ENCODE peak calls at places on chromosomes 7 and 10, in five cellular contexts. I, G, J, W and N are unnamed samples.

GRCh38 chr7:105497016-105497415 is 25.1 kb downstream of the PUS7 start:
- DNase-seq in I (no peak), G (no peak), J (no peak), W (no peak), N (no peak)

GRCh38 chr7:73526892-73527821 is 5.1 kb upstream of the BAZ1B start:
- DNase-seq in I (no peak), G (no peak), J (no peak), W (no peak), N (no peak)

GRCh38 chr10:49310460-49310859 is 11.5 kb downstream of the C10orf71 start:
- DNase-seq in I (no peak), G (no peak), J (no peak), W (no peak), N (no peak)

GRCh38 chr10:132470306-132471124 is 67.1 kb upstream of the INPP5A start:
- DNase-seq in I (no peak), G (no peak), J (no peak), W (no peak), N (no peak)

GRCh38 chr10:71766717-71767419 is 6.5 kb downstream of the VSIR start:
- DNase-seq in I (peak), G (peak), J (peak), W (peak), N (peak)

GRCh38 chr10:20958225-20958624 is 61.1 kb upstream of the NEBL start:
- DNase-seq in I (no peak), G (no peak), J (no peak), W (no peak), N (no peak)

GRCh38 chr7:22667562-22668239 is 59.3 kb upstream of the IL6 start:
- DNase-seq in I (peak), G (no peak), J (peak), W (peak), N (peak)

GRCh38 chr10:14474656-14475055 is 143.9 kb upstream of the FRMD4A start:
- DNase-seq in I (peak), G (no peak), J (no peak), W (no peak), N (no peak)

GRCh38 chr10:99341860-99342517 is 12.8 kb downstream of the CNNM1 start:
- DNase-seq in I (peak), G (no peak), J (no peak), W (peak), N (no peak)

GRCh38 chr7:140923358-140924006 is 1.2 kb downstream of the BRAF start:
- DNase-seq in I (no peak), G (no peak), J (no peak), W (peak), N (peak)

GRCh38 chr7:55411844-55412243 is 46.7 kb downstream of the LANCL2 start:
- DNase-seq in I (no peak), G (peak), J (no peak), W (no peak), N (no peak)

GRCh38 chr7:2802504-2803341 is 41.4 kb downstream of the GNA12 start:
- DNase-seq in I (peak), G (no peak), J (no peak), W (peak), N (peak)

GRCh38 chr10:12357525-12358151 is 8.3 kb downstream of the CAMK1D start:
- DNase-seq in I (no peak), G (peak), J (no peak), W (no peak), N (no peak)

GRCh38 chr10:123393170-123393569 is 239.0 kb downstream of the BUB3 start:
- DNase-seq in I (no peak), G (no peak), J (no peak), W (no peak), N (no peak)
- TF ChIP-seq CTCF in I (no peak), G (no peak), J (no peak), W (no peak), N (no peak)

DNA sequence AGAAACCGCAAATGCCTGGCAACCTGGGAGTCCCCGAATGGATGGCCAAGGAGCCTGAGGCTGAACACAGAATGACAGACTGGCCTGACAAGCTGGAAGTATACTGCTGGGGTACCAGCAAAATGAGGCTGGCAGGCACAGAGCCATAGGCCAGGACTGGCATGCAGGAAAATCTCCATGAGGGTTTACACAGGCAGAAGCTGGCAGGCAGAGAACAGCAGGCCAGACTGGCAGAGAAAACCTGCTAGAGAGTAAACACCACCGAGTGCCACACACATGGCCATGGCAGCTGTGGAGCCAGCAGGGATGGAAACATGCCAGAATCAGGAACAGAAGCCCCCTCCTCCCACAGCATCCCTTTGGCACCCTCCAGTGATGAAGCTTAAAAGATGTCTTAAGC is 63.4 kb downstream of the CRPPA start:
- DNase-seq in I (no peak), G (no peak), J (no peak), W (no peak), N (no peak)
- TF ChIP-seq CTCF in I (no peak), G (no peak), J (no peak), W (no peak), N (no peak)

DNA sequence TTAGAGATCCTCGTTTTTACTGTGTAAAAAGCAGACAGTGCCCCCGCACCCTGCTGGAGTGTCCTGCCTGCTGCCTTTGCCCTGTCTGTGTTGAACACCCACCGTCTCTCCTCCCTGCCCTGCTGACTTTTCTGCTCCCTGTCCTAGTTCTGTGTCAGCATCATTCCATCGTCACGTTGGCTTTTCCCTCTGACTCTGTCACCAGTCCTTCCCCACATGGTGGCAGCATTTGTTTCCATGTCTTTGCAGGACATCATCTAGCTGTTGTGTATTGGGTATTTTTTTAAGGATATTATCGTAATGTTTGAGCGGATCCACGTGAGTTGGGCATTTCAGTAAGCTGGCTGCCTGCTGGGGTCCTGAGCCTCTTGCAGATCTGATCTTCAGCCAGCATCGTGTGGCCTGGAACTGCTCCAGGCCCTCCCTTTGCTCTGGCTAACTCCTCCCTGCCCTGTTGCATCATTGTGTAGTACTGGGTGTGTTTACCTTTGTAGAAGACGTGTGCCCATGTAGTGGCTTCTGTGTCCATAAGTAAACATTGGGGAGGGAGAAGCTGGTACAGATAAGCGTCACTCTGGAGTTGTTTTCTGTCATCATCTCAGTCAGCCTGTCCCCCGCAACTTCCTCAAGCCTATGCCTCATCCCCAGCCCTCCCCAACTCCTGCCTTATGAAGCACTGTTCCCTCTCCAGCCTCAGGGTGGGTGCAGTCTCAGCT is 44.2 kb downstream of the TRRAP start:
- DNase-seq in I (peak), G (peak), J (no peak), W (peak), N (peak)
- TF ChIP-seq CTCF in I (no peak), G (peak), J (no peak), W (no peak), N (no peak)

GRCh38 chr7:7876419-7876818 is 92.2 kb upstream of the GLCCI1 start:
- DNase-seq in I (no peak), G (no peak), J (no peak), W (no peak), N (no peak)

GRCh38 chr7:7869036-7869435 is 99.6 kb upstream of the GLCCI1 start:
- DNase-seq in I (no peak), G (no peak), J (no peak), W (no peak), N (no peak)

GRCh38 chr7:7867835-7868234 is 100.8 kb upstream of the GLCCI1 start:
- DNase-seq in I (no peak), G (no peak), J (no peak), W (no peak), N (no peak)

GRCh38 chr7:7868245-7868899 is 100.2 kb upstream of the GLCCI1 start:
- DNase-seq in I (no peak), G (no peak), J (no peak), W (no peak), N (no peak)

DNA sequence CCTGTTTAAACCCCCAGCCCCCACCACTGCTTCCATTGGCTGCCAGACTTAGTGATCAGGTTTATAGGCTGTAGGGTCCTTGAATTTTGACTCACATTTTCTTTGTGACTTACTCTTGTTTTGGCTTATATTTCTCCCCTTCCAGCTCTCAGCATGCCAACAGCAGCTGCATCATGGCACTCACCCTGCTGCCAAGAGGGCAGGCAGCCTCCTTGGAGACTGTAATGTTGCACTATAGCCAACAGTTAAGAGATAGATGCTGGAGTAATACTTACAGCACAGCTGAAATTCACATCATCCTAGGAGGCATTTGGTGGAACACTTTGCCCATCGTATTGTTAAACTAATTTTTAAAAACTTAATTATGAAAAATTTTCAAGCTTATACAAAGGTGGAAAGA is 98.0 kb upstream of the GLCCI1 start:
- DNase-seq in I (no peak), G (no peak), J (no peak), W (no peak), N (no peak)
- TF ChIP-seq CTCF in I (no peak), G (no peak), J (no peak), W (no peak), N (no peak)

GRCh38 chr10:75098902-75099673 is 12.4 kb upstream of the SAMD8 start:
- DNase-seq in I (no peak), G (no peak), J (no peak), W (no peak), N (no peak)

GRCh38 chr10:75096749-75097148 is 14.7 kb upstream of the SAMD8 start:
- DNase-seq in I (no peak), G (no peak), J (no peak), W (no peak), N (no peak)

GRCh38 chr10:75099952-75100763 is 11.3 kb upstream of the SAMD8 start:
- DNase-seq in I (peak), G (peak), J (no peak), W (peak), N (peak)

GRCh38 chr10:75095631-75096030 is 15.8 kb upstream of the SAMD8 start:
- DNase-seq in I (no peak), G (no peak), J (no peak), W (no peak), N (no peak)

DNA sequence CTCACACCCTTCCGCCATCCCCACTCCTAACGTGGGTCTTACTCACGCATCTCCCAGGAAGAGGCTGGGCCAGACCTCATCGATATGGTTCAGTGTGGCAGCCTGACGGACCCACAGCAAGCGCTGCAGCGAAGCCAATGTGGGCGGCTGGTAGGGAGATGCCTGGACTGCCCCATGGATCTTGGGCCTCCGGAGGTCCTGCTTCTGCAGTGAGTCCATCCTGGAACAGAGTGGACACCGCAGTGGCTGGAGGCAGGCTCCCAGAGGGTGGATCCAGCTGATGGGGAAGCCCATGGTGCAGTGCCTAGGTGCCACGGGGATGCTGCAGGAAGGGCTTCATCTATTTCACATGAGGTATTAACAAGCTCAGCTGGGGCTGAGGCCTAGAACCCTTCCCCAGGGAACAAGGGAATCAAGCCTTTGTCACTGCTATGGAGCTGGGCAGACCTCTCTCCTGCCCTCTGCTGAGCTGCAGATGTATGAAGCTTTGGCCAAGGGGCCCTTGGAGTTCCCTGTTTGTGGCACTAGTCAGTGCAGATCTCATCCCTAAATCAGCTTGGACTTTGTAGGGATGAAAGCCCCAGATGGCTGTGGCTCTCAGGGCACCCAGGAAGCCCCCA is 13.7 kb upstream of the SAMD8 start:
- DNase-seq in I (peak), G (no peak), J (no peak), W (peak), N (no peak)
- TF ChIP-seq CTCF in I (peak), G (no peak), J (peak), W (peak), N (no peak)

GRCh38 chr10:44685177-44685576 is 226.0 kb upstream of the TMEM72 start:
- DNase-seq in I (no peak), G (no peak), J (no peak), W (no peak), N (no peak)

GRCh38 chr10:44684641-44685040 is 226.5 kb upstream of the TMEM72 start:
- DNase-seq in I (no peak), G (no peak), J (no peak), W (no peak), N (no peak)

DNA sequence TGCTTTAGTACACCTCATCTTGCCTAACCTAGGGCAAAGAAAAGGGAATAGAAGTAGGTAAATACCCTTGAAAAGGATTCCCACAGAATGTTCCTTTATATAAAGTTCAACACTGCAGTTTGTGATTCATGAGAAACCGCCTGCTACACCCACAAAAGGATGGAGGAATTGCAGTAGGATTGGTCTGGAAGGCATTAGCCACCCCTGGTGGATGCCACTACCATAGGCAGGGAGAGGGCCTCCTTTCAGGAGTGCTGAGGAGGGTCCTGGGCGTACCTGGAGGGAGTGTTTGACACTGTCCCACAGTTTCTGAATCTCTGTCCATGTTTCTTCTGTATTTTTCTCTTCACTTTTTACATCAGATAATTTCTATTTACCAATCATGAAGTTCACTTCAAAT is 221.8 kb upstream of the TMEM72 start:
- DNase-seq in I (peak), G (no peak), J (no peak), W (no peak), N (no peak)
- TF ChIP-seq CTCF in I (no peak), G (no peak), J (peak), W (peak), N (no peak)

GRCh38 chr10:29119374-29119773 is 169.5 kb upstream of the LYZL1 start:
- DNase-seq in I (peak), G (peak), J (no peak), W (peak), N (peak)
- TF ChIP-seq CTCF in I (peak), G (peak), J (peak), W (peak), N (peak)